ENCODE peak calls at places on chromosomes 7 and 10, in seven cellular contexts. One of them, this sample, is unnamed. For H3K9me3, the result is how much of the 10 kb centered on the place peaks cover.

GRCh38 chr10:96238889-96239624 is 32.3 kb downstream of the BLNK start:
- DNase-seq in AG04450: no peak
- DNase-seq in upper lobe of right lung: no peak
- DNase-seq in tibial artery: no peak
- DNase-seq in heart right ventricle: no peak
- DNase-seq in aorta: no peak
- DNase-seq in CD8-positive, alpha-beta memory T cell: no peak
- DNase-seq in this sample: no peak

GRCh38 chr7:122885583-122886356 is 490 bp downstream of the CADPS2 start:
- DNase-seq in AG04450: no peak
- DNase-seq in upper lobe of right lung: peak
- DNase-seq in tibial artery: peak
- DNase-seq in heart right ventricle: peak
- DNase-seq in aorta: peak
- DNase-seq in CD8-positive, alpha-beta memory T cell: no peak
- DNase-seq in this sample: peak

GRCh38 chr7:81236560-81236959 is 317.7 kb upstream of the SEMA3C start:
- DNase-seq in AG04450: no peak
- DNase-seq in upper lobe of right lung: no peak
- DNase-seq in tibial artery: no peak
- DNase-seq in heart right ventricle: no peak
- DNase-seq in aorta: no peak
- DNase-seq in CD8-positive, alpha-beta memory T cell: no peak
- DNase-seq in this sample: no peak

GRCh38 chr7:28041508-28042314 is 138.9 kb downstream of the JAZF1 start:
- DNase-seq in AG04450: peak
- DNase-seq in upper lobe of right lung: no peak
- DNase-seq in tibial artery: no peak
- DNase-seq in heart right ventricle: no peak
- DNase-seq in aorta: no peak
- DNase-seq in CD8-positive, alpha-beta memory T cell: no peak
- DNase-seq in this sample: no peak

GRCh38 chr10:31706921-31707571 is 221.6 kb downstream of the ARHGAP12 start:
- DNase-seq in AG04450: no peak
- DNase-seq in upper lobe of right lung: peak
- DNase-seq in tibial artery: peak
- DNase-seq in heart right ventricle: peak
- DNase-seq in aorta: peak
- DNase-seq in CD8-positive, alpha-beta memory T cell: no peak
- DNase-seq in this sample: peak

GRCh38 chr7:14720792-14721191 is 181.8 kb downstream of the DGKB start:
- DNase-seq in AG04450: no peak
- DNase-seq in upper lobe of right lung: no peak
- DNase-seq in tibial artery: no peak
- DNase-seq in heart right ventricle: no peak
- DNase-seq in aorta: no peak
- DNase-seq in CD8-positive, alpha-beta memory T cell: no peak
- DNase-seq in this sample: peak

GRCh38 chr7:106284516-106285050 is at the start of gene NAMPT:
- DNase-seq in AG04450: no peak
- DNase-seq in upper lobe of right lung: no peak
- DNase-seq in tibial artery: peak
- DNase-seq in heart right ventricle: peak
- DNase-seq in aorta: peak
- DNase-seq in CD8-positive, alpha-beta memory T cell: peak
- DNase-seq in this sample: peak

GRCh38 chr7:149771696-149772235 is 1.6 kb downstream of the ZNF467 start:
- DNase-seq in AG04450: peak
- DNase-seq in upper lobe of right lung: peak
- DNase-seq in tibial artery: peak
- DNase-seq in heart right ventricle: peak
- DNase-seq in aorta: peak
- DNase-seq in CD8-positive, alpha-beta memory T cell: peak
- DNase-seq in this sample: peak

GRCh38 chr7:84178013-84178412 is 16.6 kb downstream of the SEMA3A start:
- DNase-seq in AG04450: no peak
- DNase-seq in upper lobe of right lung: no peak
- DNase-seq in tibial artery: no peak
- DNase-seq in heart right ventricle: no peak
- DNase-seq in aorta: no peak
- DNase-seq in CD8-positive, alpha-beta memory T cell: no peak
- DNase-seq in this sample: no peak

GRCh38 chr7:65820287-65820950 is 52.5 kb upstream of the VKORC1L1 start:
- DNase-seq in AG04450: no peak
- DNase-seq in upper lobe of right lung: no peak
- DNase-seq in tibial artery: no peak
- DNase-seq in heart right ventricle: no peak
- DNase-seq in aorta: no peak
- DNase-seq in CD8-positive, alpha-beta memory T cell: no peak
- DNase-seq in this sample: no peak
- H3K4me3 ChIP-seq in AG04450: no peak
- H3K4me3 ChIP-seq in upper lobe of right lung: no peak
- H3K4me3 ChIP-seq in tibial artery: no peak
- H3K4me3 ChIP-seq in heart right ventricle: no peak
- H3K4me3 ChIP-seq in aorta: no peak
- H3K4me3 ChIP-seq in CD8-positive, alpha-beta memory T cell: no peak
- H3K4me3 ChIP-seq in this sample: no peak

GRCh38 chr10:119656760-119657159 is 5.6 kb downstream of the BAG3 start:
- DNase-seq in AG04450: no peak
- DNase-seq in upper lobe of right lung: no peak
- DNase-seq in tibial artery: no peak
- DNase-seq in heart right ventricle: no peak
- DNase-seq in aorta: no peak
- DNase-seq in CD8-positive, alpha-beta memory T cell: no peak
- DNase-seq in this sample: no peak
- H3K27ac ChIP-seq in AG04450: peak
- H3K27ac ChIP-seq in upper lobe of right lung: no peak
- H3K27ac ChIP-seq in tibial artery: peak
- H3K27ac ChIP-seq in heart right ventricle: peak
- H3K27ac ChIP-seq in aorta: no peak
- H3K27ac ChIP-seq in CD8-positive, alpha-beta memory T cell: no peak
- H3K27ac ChIP-seq in this sample: no peak

DNA sequence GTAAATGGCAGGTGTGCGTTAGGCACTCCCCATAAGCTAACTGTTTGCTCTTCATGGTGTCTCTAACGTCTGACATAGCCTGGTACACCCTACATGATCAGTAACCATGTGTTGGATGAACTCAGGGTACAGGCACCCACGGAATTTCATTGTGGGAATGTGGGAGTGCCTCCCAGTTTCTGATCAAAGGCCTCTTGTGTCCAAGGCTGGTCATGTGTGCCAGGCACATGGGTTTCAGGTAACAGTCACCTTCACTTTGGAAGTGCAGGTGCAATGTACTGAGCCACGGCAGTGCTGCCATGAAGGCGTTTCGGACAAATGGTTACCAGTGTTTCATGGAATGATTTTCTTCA is 298.3 kb downstream of the DNAJB6 start:
- DNase-seq in AG04450: no peak
- DNase-seq in upper lobe of right lung: peak
- DNase-seq in tibial artery: no peak
- DNase-seq in heart right ventricle: no peak
- DNase-seq in aorta: no peak
- DNase-seq in CD8-positive, alpha-beta memory T cell: no peak
- DNase-seq in this sample: no peak
- H3K9me3 ChIP-seq in AG04450: half or more
- H3K9me3 ChIP-seq in upper lobe of right lung: under half
- H3K9me3 ChIP-seq in tibial artery: under half
- H3K9me3 ChIP-seq in heart right ventricle: under half
- H3K9me3 ChIP-seq in aorta: under half
- H3K9me3 ChIP-seq in CD8-positive, alpha-beta memory T cell: under half
- H3K9me3 ChIP-seq in this sample: under half

DNA sequence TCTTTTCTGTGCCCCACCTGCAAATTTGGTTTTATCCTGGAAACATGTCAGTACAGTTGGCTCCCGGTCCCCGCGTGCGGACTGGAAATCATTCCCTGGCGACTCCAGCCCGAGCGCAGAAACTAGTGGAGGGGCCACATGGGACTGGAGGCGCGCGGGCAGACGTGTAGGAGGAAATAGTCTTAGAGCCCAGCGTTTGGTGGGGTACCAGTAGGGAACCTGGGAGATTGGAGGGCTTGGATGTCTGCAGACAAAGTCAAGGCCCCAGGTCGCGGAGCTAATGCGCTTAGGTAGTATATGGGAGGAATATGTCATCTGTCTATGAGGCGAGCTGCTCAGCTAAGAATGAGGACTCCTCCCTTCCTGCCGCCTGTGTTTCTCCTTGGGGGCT is 1.3 kb downstream of the GALNT17 start:
- DNase-seq in AG04450: no peak
- DNase-seq in upper lobe of right lung: no peak
- DNase-seq in tibial artery: no peak
- DNase-seq in heart right ventricle: no peak
- DNase-seq in aorta: no peak
- DNase-seq in CD8-positive, alpha-beta memory T cell: no peak
- DNase-seq in this sample: no peak
- H3K4me3 ChIP-seq in AG04450: no peak
- H3K4me3 ChIP-seq in upper lobe of right lung: peak
- H3K4me3 ChIP-seq in tibial artery: peak
- H3K4me3 ChIP-seq in heart right ventricle: peak
- H3K4me3 ChIP-seq in aorta: peak
- H3K4me3 ChIP-seq in CD8-positive, alpha-beta memory T cell: no peak
- H3K4me3 ChIP-seq in this sample: no peak

DNA sequence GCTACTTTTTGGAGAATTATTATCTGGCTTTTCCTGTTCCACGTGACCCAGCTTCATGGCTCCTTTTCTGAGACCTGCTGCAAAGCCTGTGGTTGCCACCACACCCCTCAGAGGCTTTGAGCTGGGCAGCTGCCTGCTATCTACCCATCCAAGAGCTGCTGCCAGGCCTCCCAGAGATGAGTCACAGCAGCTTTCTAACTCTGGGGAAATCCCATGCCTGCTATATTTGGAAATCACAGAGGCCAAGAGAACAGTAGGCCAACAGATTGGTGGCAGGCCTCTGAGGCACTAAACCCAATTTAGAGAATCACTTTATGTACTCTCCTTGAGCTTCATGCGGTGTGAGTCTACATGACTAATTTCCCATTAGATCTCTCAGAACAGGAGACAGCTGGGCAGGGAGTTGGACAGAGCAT is 35.2 kb downstream of the SGCE start:
- DNase-seq in AG04450: peak
- DNase-seq in upper lobe of right lung: peak
- DNase-seq in tibial artery: peak
- DNase-seq in heart right ventricle: peak
- DNase-seq in aorta: peak
- DNase-seq in CD8-positive, alpha-beta memory T cell: peak
- DNase-seq in this sample: peak
- H3K27ac ChIP-seq in AG04450: no peak
- H3K27ac ChIP-seq in upper lobe of right lung: no peak
- H3K27ac ChIP-seq in tibial artery: peak
- H3K27ac ChIP-seq in heart right ventricle: peak
- H3K27ac ChIP-seq in aorta: no peak
- H3K27ac ChIP-seq in CD8-positive, alpha-beta memory T cell: no peak
- H3K27ac ChIP-seq in this sample: no peak

GRCh38 chr10:37762287-37762686 is 95.1 kb downstream of the ZNF248 start:
- DNase-seq in AG04450: no peak
- DNase-seq in upper lobe of right lung: no peak
- DNase-seq in tibial artery: no peak
- DNase-seq in heart right ventricle: no peak
- DNase-seq in aorta: no peak
- DNase-seq in CD8-positive, alpha-beta memory T cell: no peak
- DNase-seq in this sample: no peak

GRCh38 chr10:37758074-37758473 is 99.3 kb downstream of the ZNF248 start:
- DNase-seq in AG04450: no peak
- DNase-seq in upper lobe of right lung: no peak
- DNase-seq in tibial artery: no peak
- DNase-seq in heart right ventricle: no peak
- DNase-seq in aorta: no peak
- DNase-seq in CD8-positive, alpha-beta memory T cell: no peak
- DNase-seq in this sample: no peak

GRCh38 chr10:37763132-37763531 is 94.3 kb downstream of the ZNF248 start:
- DNase-seq in AG04450: no peak
- DNase-seq in upper lobe of right lung: no peak
- DNase-seq in tibial artery: no peak
- DNase-seq in heart right ventricle: no peak
- DNase-seq in aorta: no peak
- DNase-seq in CD8-positive, alpha-beta memory T cell: no peak
- DNase-seq in this sample: no peak

GRCh38 chr10:37765216-37765615 is 92.2 kb downstream of the ZNF248 start:
- DNase-seq in AG04450: no peak
- DNase-seq in upper lobe of right lung: no peak
- DNase-seq in tibial artery: no peak
- DNase-seq in heart right ventricle: no peak
- DNase-seq in aorta: no peak
- DNase-seq in CD8-positive, alpha-beta memory T cell: no peak
- DNase-seq in this sample: no peak

DNA sequence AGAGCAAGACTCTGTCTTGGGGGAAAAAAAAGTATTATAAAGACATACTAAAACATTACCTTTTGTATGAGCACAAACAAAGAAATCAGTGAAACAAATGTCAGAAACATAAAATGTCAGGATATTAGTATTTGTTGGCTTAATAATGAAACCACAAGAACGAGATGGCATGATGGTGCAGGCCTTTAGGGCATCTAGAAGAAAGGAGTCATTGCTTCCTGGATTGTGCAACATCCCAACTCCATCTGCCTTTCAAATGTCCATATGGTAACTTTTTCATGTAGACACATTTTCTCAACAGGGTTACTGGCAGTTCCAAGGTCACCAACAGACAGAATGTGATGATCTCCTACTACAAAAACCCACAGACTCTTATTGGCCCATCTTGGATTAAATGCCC is 96.6 kb downstream of the ZNF248 start:
- DNase-seq in AG04450: no peak
- DNase-seq in upper lobe of right lung: no peak
- DNase-seq in tibial artery: no peak
- DNase-seq in heart right ventricle: no peak
- DNase-seq in aorta: no peak
- DNase-seq in CD8-positive, alpha-beta memory T cell: no peak
- DNase-seq in this sample: no peak
- H3K9me3 ChIP-seq in AG04450: under half
- H3K9me3 ChIP-seq in upper lobe of right lung: under half
- H3K9me3 ChIP-seq in tibial artery: under half
- H3K9me3 ChIP-seq in heart right ventricle: under half
- H3K9me3 ChIP-seq in aorta: under half
- H3K9me3 ChIP-seq in CD8-positive, alpha-beta memory T cell: under half
- H3K9me3 ChIP-seq in this sample: under half

DNA sequence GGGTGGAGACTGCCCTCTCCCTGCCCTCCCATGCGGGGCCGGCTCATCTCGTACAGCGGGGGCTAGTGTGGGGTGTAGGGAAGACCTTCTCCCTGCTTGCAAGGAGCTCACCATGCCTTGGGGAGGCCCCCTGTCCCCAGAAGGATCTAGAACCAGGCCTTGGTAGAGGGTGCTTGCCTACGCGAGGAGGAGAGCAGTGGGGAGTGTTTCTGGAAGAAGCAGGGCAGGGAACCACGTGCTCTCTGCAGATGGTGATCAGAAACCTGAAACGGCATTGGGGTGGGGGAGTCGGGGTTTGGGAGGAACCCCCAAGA is 2.7 kb downstream of the MAFK start:
- DNase-seq in AG04450: no peak
- DNase-seq in upper lobe of right lung: no peak
- DNase-seq in tibial artery: no peak
- DNase-seq in heart right ventricle: no peak
- DNase-seq in aorta: no peak
- DNase-seq in CD8-positive, alpha-beta memory T cell: no peak
- DNase-seq in this sample: no peak
- H3K4me3 ChIP-seq in AG04450: peak
- H3K4me3 ChIP-seq in upper lobe of right lung: peak
- H3K4me3 ChIP-seq in tibial artery: peak
- H3K4me3 ChIP-seq in heart right ventricle: peak
- H3K4me3 ChIP-seq in aorta: peak
- H3K4me3 ChIP-seq in CD8-positive, alpha-beta memory T cell: peak
- H3K4me3 ChIP-seq in this sample: no peak

This sample was measured in WERI-Rb-1.